ENCODE peak calls at places on chromosomes 7 and 10, in seven cellular contexts. One of them, this sample, is unnamed.

GRCh38 chr7:3134715-3135114 is 91.0 kb upstream of the CARD11 start:
- DNase-seq in Caki2: no peak
- DNase-seq in NCI-H226: peak
- DNase-seq in anterior cingulate cortex: no peak
- DNase-seq in stimulated activated CD4-positive, alpha-beta T cell treated with anti-CD3 and anti-CD28 coated beads, Interleukin-4, amount 100 ng/mL, for 1 hour: no peak
- DNase-seq in NCI-H748 treated with DMSO at 0.1 percent for 48 hours: no peak
- DNase-seq in A172: peak
- DNase-seq in this sample: no peak

GRCh38 chr10:88557246-88557645 is 25.9 kb downstream of the RNLS start:
- DNase-seq in Caki2: no peak
- DNase-seq in NCI-H226: no peak
- DNase-seq in anterior cingulate cortex: no peak
- DNase-seq in stimulated activated CD4-positive, alpha-beta T cell treated with anti-CD3 and anti-CD28 coated beads, Interleukin-4, amount 100 ng/mL, for 1 hour: no peak
- DNase-seq in NCI-H748 treated with DMSO at 0.1 percent for 48 hours: no peak
- DNase-seq in A172: no peak
- DNase-seq in this sample: no peak

GRCh38 chr10:16967866-16968721 is 150.9 kb upstream of the RSU1 start:
- DNase-seq in Caki2: peak
- DNase-seq in NCI-H226: peak
- DNase-seq in anterior cingulate cortex: no peak
- DNase-seq in stimulated activated CD4-positive, alpha-beta T cell treated with anti-CD3 and anti-CD28 coated beads, Interleukin-4, amount 100 ng/mL, for 1 hour: no peak
- DNase-seq in NCI-H748 treated with DMSO at 0.1 percent for 48 hours: peak
- DNase-seq in A172: peak
- DNase-seq in this sample: peak

GRCh38 chr7:149873074-149873967 is 448 bp upstream of the ATP6V0E2 start:
- DNase-seq in Caki2: peak
- DNase-seq in NCI-H226: peak
- DNase-seq in anterior cingulate cortex: peak
- DNase-seq in stimulated activated CD4-positive, alpha-beta T cell treated with anti-CD3 and anti-CD28 coated beads, Interleukin-4, amount 100 ng/mL, for 1 hour: peak
- DNase-seq in NCI-H748 treated with DMSO at 0.1 percent for 48 hours: peak
- DNase-seq in A172: peak
- DNase-seq in this sample: peak

GRCh38 chr10:28769147-28769604 is 91.9 kb downstream of the BAMBI start:
- DNase-seq in Caki2: peak
- DNase-seq in NCI-H226: no peak
- DNase-seq in anterior cingulate cortex: no peak
- DNase-seq in stimulated activated CD4-positive, alpha-beta T cell treated with anti-CD3 and anti-CD28 coated beads, Interleukin-4, amount 100 ng/mL, for 1 hour: no peak
- DNase-seq in NCI-H748 treated with DMSO at 0.1 percent for 48 hours: no peak
- DNase-seq in A172: no peak
- DNase-seq in this sample: no peak

GRCh38 chr10:14423111-14423744 is 92.5 kb upstream of the FRMD4A start:
- DNase-seq in Caki2: no peak
- DNase-seq in NCI-H226: no peak
- DNase-seq in anterior cingulate cortex: no peak
- DNase-seq in stimulated activated CD4-positive, alpha-beta T cell treated with anti-CD3 and anti-CD28 coated beads, Interleukin-4, amount 100 ng/mL, for 1 hour: no peak
- DNase-seq in NCI-H748 treated with DMSO at 0.1 percent for 48 hours: no peak
- DNase-seq in A172: no peak
- DNase-seq in this sample: no peak

GRCh38 chr7:141389423-141389822 is 161.8 kb upstream of the AGK start:
- DNase-seq in Caki2: no peak
- DNase-seq in NCI-H226: no peak
- DNase-seq in anterior cingulate cortex: no peak
- DNase-seq in stimulated activated CD4-positive, alpha-beta T cell treated with anti-CD3 and anti-CD28 coated beads, Interleukin-4, amount 100 ng/mL, for 1 hour: no peak
- DNase-seq in NCI-H748 treated with DMSO at 0.1 percent for 48 hours: no peak
- DNase-seq in A172: no peak
- DNase-seq in this sample: no peak

GRCh38 chr10:97888641-97889262 is 39.1 kb downstream of the GOLGA7B start:
- DNase-seq in Caki2: peak
- DNase-seq in NCI-H226: peak
- DNase-seq in anterior cingulate cortex: no peak
- DNase-seq in stimulated activated CD4-positive, alpha-beta T cell treated with anti-CD3 and anti-CD28 coated beads, Interleukin-4, amount 100 ng/mL, for 1 hour: no peak
- DNase-seq in NCI-H748 treated with DMSO at 0.1 percent for 48 hours: peak
- DNase-seq in A172: peak
- DNase-seq in this sample: peak

This sample was measured in PC-3.